ENCODE peak calls at places on chromosomes 16 and 17, in four cellular contexts. One of them, this sample, is unnamed.

GRCh38 chr17:36485027-36485426 is 1.5 kb upstream of the ZNHIT3 start:
- DNase-seq in heart right ventricle: no peak
- DNase-seq in GM12865: no peak
- DNase-seq in ascending aorta: no peak
- DNase-seq in this sample: no peak

GRCh38 chr16:11315499-11315898 is 29.8 kb upstream of the RMI2 start:
- DNase-seq in GM12865: no peak
- DNase-seq in heart right ventricle: no peak
- DNase-seq in ascending aorta: no peak
- DNase-seq in this sample: no peak

GRCh38 chr17:8192070-8192815 is 2.3 kb upstream of the BORCS6 start:
- DNase-seq in heart right ventricle: peak; percentile 56
- DNase-seq in ascending aorta: peak; percentile 65
- DNase-seq in GM12865: peak; percentile 93
- DNase-seq in this sample: peak; percentile 83

GRCh38 chr17:17581509-17581908 is 10.0 kb downstream of the PEMT start:
- DNase-seq in GM12865: no peak
- DNase-seq in heart right ventricle: no peak
- DNase-seq in ascending aorta: no peak
- DNase-seq in this sample: no peak

GRCh38 chr16:64240586-64240985 is 881.3 kb downstream of the CDH11 start:
- DNase-seq in GM12865: no peak
- DNase-seq in ascending aorta: no peak
- DNase-seq in heart right ventricle: no peak
- DNase-seq in this sample: no peak

GRCh38 chr16:68936729-68937631 is 93.6 kb downstream of the TANGO6 start:
- DNase-seq in ascending aorta: no peak
- DNase-seq in heart right ventricle: no peak
- DNase-seq in GM12865: peak; percentile 29
- DNase-seq in this sample: no peak

GRCh38 chr16:11833951-11834695 is 17.2 kb downstream of the RSL1D1 start:
- DNase-seq in heart right ventricle: no peak
- DNase-seq in ascending aorta: no peak
- DNase-seq in GM12865: peak; percentile 24
- DNase-seq in this sample: no peak

GRCh38 chr17:73309727-73310555 is 1.9 kb downstream of the CDC42EP4 start:
- DNase-seq in ascending aorta: no peak
- DNase-seq in GM12865: peak; percentile 30
- DNase-seq in heart right ventricle: no peak
- DNase-seq in this sample: no peak

GRCh38 chr17:41492351-41492750 is 2.6 kb upstream of the KRT36 start:
- DNase-seq in heart right ventricle: no peak
- DNase-seq in GM12865: no peak
- DNase-seq in ascending aorta: no peak
- DNase-seq in this sample: no peak

GRCh38 chr16:53982631-53983042 is 278.7 kb downstream of the FTO start:
- DNase-seq in heart right ventricle: no peak
- DNase-seq in ascending aorta: no peak
- DNase-seq in GM12865: no peak
- DNase-seq in this sample: no peak

GRCh38 chr16:82991435-82991834 is 364.7 kb downstream of the CDH13 start:
- DNase-seq in heart right ventricle: no peak
- DNase-seq in GM12865: no peak
- DNase-seq in ascending aorta: no peak
- DNase-seq in this sample: no peak

GRCh38 chr16:54774768-54775167 is 155.9 kb upstream of the IRX5 start:
- DNase-seq in ascending aorta: no peak
- DNase-seq in GM12865: no peak
- DNase-seq in heart right ventricle: no peak
- DNase-seq in this sample: no peak

GRCh38 chr16:83473109-83473508 is 334.7 kb upstream of the HSBP1 start:
- DNase-seq in ascending aorta: no peak
- DNase-seq in heart right ventricle: no peak
- DNase-seq in GM12865: no peak
- DNase-seq in this sample: no peak

GRCh38 chr17:74217036-74217725 is 3.8 kb downstream of the TTYH2 start:
- DNase-seq in GM12865: no peak
- DNase-seq in ascending aorta: no peak
- DNase-seq in heart right ventricle: no peak
- DNase-seq in this sample: no peak

GRCh38 chr16:73813523-73813922 is 483.1 kb upstream of the PSMD7 start:
- DNase-seq in GM12865: no peak
- DNase-seq in ascending aorta: no peak
- DNase-seq in heart right ventricle: no peak
- DNase-seq in this sample: no peak

GRCh38 chr17:34242553-34242952 is 12.5 kb upstream of the CCL2 start:
- DNase-seq in heart right ventricle: no peak
- DNase-seq in ascending aorta: no peak
- DNase-seq in GM12865: peak; percentile 42
- DNase-seq in this sample: peak; percentile 26

GRCh38 chr17:2403044-2403443 is 2.2 kb upstream of the MNT start:
- DNase-seq in ascending aorta: no peak
- DNase-seq in heart right ventricle: no peak
- DNase-seq in GM12865: no peak
- DNase-seq in this sample: no peak

GRCh38 chr16:29318037-29318436 is 88.5 kb downstream of the NPIPB11 start:
- DNase-seq in heart right ventricle: no peak
- DNase-seq in ascending aorta: no peak
- DNase-seq in GM12865: no peak
- DNase-seq in this sample: no peak

GRCh38 chr16:9192746-9193145 is 101.3 kb downstream of the HAPSTR1 start:
- DNase-seq in GM12865: no peak
- DNase-seq in heart right ventricle: no peak
- DNase-seq in ascending aorta: no peak
- DNase-seq in this sample: no peak

GRCh38 chr16:69384974-69385373 is 833 bp downstream of the TERF2 start:
- DNase-seq in GM12865: no peak
- DNase-seq in heart right ventricle: no peak
- DNase-seq in ascending aorta: no peak
- DNase-seq in this sample: no peak

GRCh38 chr17:75442168-75443103 is 14.0 kb upstream of the TMEM94 start:
- DNase-seq in GM12865: no peak
- DNase-seq in heart right ventricle: no peak
- DNase-seq in ascending aorta: no peak
- DNase-seq in this sample: no peak

GRCh38 chr16:64459821-64460220 is 662.0 kb downstream of the CDH11 start:
- DNase-seq in ascending aorta: no peak
- DNase-seq in heart right ventricle: no peak
- DNase-seq in GM12865: no peak
- DNase-seq in this sample: no peak

GRCh38 chr17:66755101-66755943 is 79.6 kb upstream of the CACNG5 start:
- DNase-seq in ascending aorta: no peak
- DNase-seq in GM12865: no peak
- DNase-seq in heart right ventricle: no peak
- DNase-seq in this sample: no peak

GRCh38 chr17:73616873-73617430 is 27.3 kb downstream of the SDK2 start:
- DNase-seq in heart right ventricle: no peak
- DNase-seq in GM12865: no peak
- DNase-seq in ascending aorta: no peak
- DNase-seq in this sample: no peak

GRCh38 chr16:3017806-3018506 is at the start of gene CLDN6:
- DNase-seq in GM12865: no peak
- DNase-seq in heart right ventricle: no peak
- DNase-seq in ascending aorta: no peak
- DNase-seq in this sample: no peak

GRCh38 chr17:5893741-5894140 is 176.4 kb upstream of the WSCD1 start:
- DNase-seq in ascending aorta: no peak
- DNase-seq in heart right ventricle: no peak
- DNase-seq in GM12865: no peak
- DNase-seq in this sample: no peak

GRCh38 chr16:1825381-1825863 is 1.2 kb downstream of the HAGH start:
- DNase-seq in GM12865: no peak
- DNase-seq in ascending aorta: no peak
- DNase-seq in heart right ventricle: no peak
- DNase-seq in this sample: no peak

GRCh38 chr17:3590231-3590630 is 19.0 kb downstream of the TRPV1 start:
- DNase-seq in GM12865: no peak
- DNase-seq in ascending aorta: no peak
- DNase-seq in heart right ventricle: no peak
- DNase-seq in this sample: no peak

GRCh38 chr17:40993856-40994255 is at the start of gene KRTAP3-3:
- DNase-seq in ascending aorta: no peak
- DNase-seq in heart right ventricle: no peak
- DNase-seq in GM12865: no peak
- DNase-seq in this sample: no peak

GRCh38 chr17:68835061-68835460 is 120.1 kb downstream of the ABCA8 start:
- DNase-seq in GM12865: no peak
- DNase-seq in ascending aorta: no peak
- DNase-seq in heart right ventricle: no peak
- DNase-seq in this sample: no peak

GRCh38 chr17:73956595-73957465 is 246.6 kb upstream of the RPL38 start:
- DNase-seq in ascending aorta: no peak
- DNase-seq in heart right ventricle: peak; percentile 41
- DNase-seq in GM12865: peak; percentile 55
- DNase-seq in this sample: no peak

GRCh38 chr16:12060751-12061150 is 84.2 kb downstream of the SNX29 start:
- DNase-seq in ascending aorta: no peak
- DNase-seq in GM12865: no peak
- DNase-seq in heart right ventricle: no peak
- DNase-seq in this sample: no peak

GRCh38 chr16:16797239-16797638 is 418.3 kb downstream of the NPIPA7 start:
- DNase-seq in ascending aorta: no peak
- DNase-seq in GM12865: peak; percentile 1
- DNase-seq in heart right ventricle: no peak
- DNase-seq in this sample: no peak

GRCh38 chr16:51951668-51952298 is 595.2 kb downstream of the TOX3 start:
- DNase-seq in heart right ventricle: no peak
- DNase-seq in GM12865: no peak
- DNase-seq in ascending aorta: no peak
- DNase-seq in this sample: no peak

GRCh38 chr17:83104577-83105505 is 25.4 kb downstream of the METRNL start:
- DNase-seq in ascending aorta: no peak
- DNase-seq in GM12865: no peak
- DNase-seq in heart right ventricle: no peak
- DNase-seq in this sample: no peak
- TF ChIP-seq CTCF in ascending aorta: no peak
- TF ChIP-seq CTCF in GM12865: no peak
- TF ChIP-seq CTCF in heart right ventricle: no peak
- TF ChIP-seq CTCF in this sample: no peak

GRCh38 chr17:80925668-80926067 is 66.0 kb upstream of the CHMP6 start:
- DNase-seq in GM12865: no peak
- DNase-seq in heart right ventricle: no peak
- DNase-seq in ascending aorta: no peak
- DNase-seq in this sample: no peak
- H3K4me3 ChIP-seq in GM12865: no peak overlapping the region
- H3K4me3 ChIP-seq in heart right ventricle: no peak overlapping the region
- H3K4me3 ChIP-seq in ascending aorta: no peak overlapping the region
- H3K4me3 ChIP-seq in this sample: no peak overlapping the region

GRCh38 chr16:86044881-86045600 is 146.1 kb downstream of the IRF8 start:
- DNase-seq in heart right ventricle: no peak
- DNase-seq in GM12865: peak; percentile 23
- DNase-seq in ascending aorta: no peak
- DNase-seq in this sample: no peak

GRCh38 chr16:86046026-86046713 is 147.2 kb downstream of the IRF8 start:
- DNase-seq in heart right ventricle: no peak
- DNase-seq in GM12865: no peak
- DNase-seq in ascending aorta: no peak
- DNase-seq in this sample: no peak

GRCh38 chr16:86045601-86045971 is 146.6 kb downstream of the IRF8 start:
- DNase-seq in GM12865: no peak
- DNase-seq in heart right ventricle: no peak
- DNase-seq in ascending aorta: no peak
- DNase-seq in this sample: no peak

GRCh38 chr16:86042996-86043725 is 144.2 kb downstream of the IRF8 start:
- DNase-seq in heart right ventricle: no peak
- DNase-seq in GM12865: no peak
- DNase-seq in ascending aorta: no peak
- DNase-seq in this sample: no peak

GRCh38 chr16:86044241-86044671 is 145.3 kb downstream of the IRF8 start:
- DNase-seq in GM12865: peak; percentile 62
- DNase-seq in heart right ventricle: peak; percentile 46
- DNase-seq in ascending aorta: no peak
- DNase-seq in this sample: no peak
- TF ChIP-seq CTCF in GM12865: peak; percentile 72
- TF ChIP-seq CTCF in heart right ventricle: peak; percentile 54
- TF ChIP-seq CTCF in ascending aorta: no peak
- TF ChIP-seq CTCF in this sample: peak; percentile 76

DNA sequence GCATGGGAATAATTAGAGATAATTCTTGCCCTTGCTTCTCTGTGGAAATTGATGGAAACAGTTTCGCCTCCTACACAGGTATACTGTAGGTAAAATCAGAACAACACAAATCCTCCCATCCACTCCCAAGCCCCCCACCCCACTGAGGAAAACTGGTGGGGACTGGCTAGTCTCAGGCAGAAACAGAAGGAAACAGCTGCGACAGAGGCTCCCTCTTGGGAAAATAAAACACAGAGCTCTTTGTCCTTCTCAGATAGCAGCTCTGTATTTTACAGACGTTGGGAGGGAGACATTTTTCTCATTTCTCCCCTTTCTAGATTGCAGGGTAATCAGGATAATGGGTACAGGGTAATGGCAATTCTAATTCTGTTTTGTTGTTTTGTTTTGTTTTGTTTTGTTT is 1.1 kb downstream of the SLFN13 start:
- DNase-seq in ascending aorta: no peak
- DNase-seq in heart right ventricle: no peak
- DNase-seq in GM12865: no peak
- DNase-seq in this sample: no peak
- H3K4me3 ChIP-seq in ascending aorta: peak overlapping the region; percentile 96
- H3K4me3 ChIP-seq in heart right ventricle: peak overlapping the region; percentile 46
- H3K4me3 ChIP-seq in GM12865: peak overlapping the region; percentile 90
- H3K4me3 ChIP-seq in this sample: peak overlapping the region; percentile 91

DNA sequence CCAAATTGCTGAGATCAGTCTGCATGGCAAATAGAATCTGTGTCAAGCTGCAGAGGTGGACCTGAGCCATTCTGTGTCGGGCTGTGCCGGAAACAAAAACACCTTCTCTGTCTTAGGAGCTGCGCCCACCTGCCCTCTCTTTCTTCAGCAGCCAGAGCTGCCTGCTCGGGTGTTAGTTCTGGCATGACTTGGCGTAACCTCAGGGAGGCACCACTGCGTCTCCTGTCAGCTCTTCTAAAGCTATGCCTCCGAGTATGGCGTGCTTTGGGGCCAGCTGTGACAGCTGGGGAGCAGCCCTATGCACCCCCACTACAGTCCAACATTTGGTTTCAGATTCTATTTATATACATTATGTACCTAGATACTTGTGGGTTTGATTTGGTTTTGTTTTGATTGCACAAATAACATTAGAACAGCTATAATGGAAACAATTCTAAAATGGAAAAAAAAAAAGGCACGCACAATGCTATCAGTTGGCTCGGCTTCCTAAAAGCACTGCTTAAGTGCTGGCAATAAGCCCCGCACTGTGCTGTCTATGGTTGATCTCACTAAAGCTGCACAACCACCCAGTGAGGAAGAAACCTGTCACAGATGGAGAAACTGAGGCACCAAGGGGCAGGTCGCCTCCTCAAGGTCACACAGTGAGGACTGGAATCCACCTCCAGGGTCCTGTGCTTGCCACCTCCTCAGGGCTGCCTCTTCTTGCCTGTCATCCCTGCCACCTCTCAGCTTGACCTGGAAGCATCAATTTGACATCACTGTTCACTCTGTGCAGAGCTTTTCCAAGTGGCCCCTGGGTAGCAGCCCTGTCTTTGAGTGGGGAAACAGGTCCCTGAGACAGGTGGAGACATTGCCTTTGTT is 18.7 kb upstream of the ADGRG1 start:
- DNase-seq in heart right ventricle: no peak
- DNase-seq in GM12865: peak; percentile 96
- DNase-seq in ascending aorta: no peak
- DNase-seq in this sample: peak; percentile 90
- TF ChIP-seq CTCF in heart right ventricle: peak; percentile 61
- TF ChIP-seq CTCF in GM12865: peak; percentile 30
- TF ChIP-seq CTCF in ascending aorta: no peak
- TF ChIP-seq CTCF in this sample: peak; percentile 50

This sample was measured in GM12864.